ENCODE peak calls at places on chromosomes 11 and 22, in seven cellular contexts. T is pancreas; G is astrocyte; A is CD8-positive, alpha-beta memory T cell; W is psoas muscle; R is upper lobe of right lung; C is GM12878. X is an unnamed sample. For H3K36me3, the result is how much of the 10 kb centered on the place peaks cover.

GRCh38 chr11:102179366-102179765 is 69.1 kb downstream of the YAP1 start:
- DNase-seq in T (no peak), G (no peak), A (no peak), W (no peak), R (no peak), C (no peak), X (no peak)

GRCh38 chr11:17730608-17731462 is 3.7 kb upstream of the KCNC1 start:
- DNase-seq in T (peak), G (peak), A (peak), W (peak), R (peak), C (peak), X (peak)

GRCh38 chr11:95142431-95142830 is 52.8 kb downstream of the ENDOD1 start:
- DNase-seq in T (no peak), G (no peak), A (no peak), W (no peak), R (no peak), C (no peak), X (no peak)

GRCh38 chr11:27998552-27998951 is 109.4 kb downstream of the KIF18A start:
- DNase-seq in T (no peak), G (no peak), A (no peak), W (no peak), R (no peak), C (no peak), X (no peak)

GRCh38 chr11:72584293-72584921 is 89.8 kb downstream of the PDE2A start:
- DNase-seq in T (peak), G (no peak), A (peak), W (peak), R (peak), C (no peak), X (peak)

GRCh38 chr11:94926698-94927237 is 46.6 kb downstream of the CWC15 start:
- DNase-seq in T (no peak), G (peak), A (no peak), W (peak), R (peak), C (no peak), X (peak)

GRCh38 chr11:133830931-133831907 is 14.1 kb downstream of the SPATA19 start:
- DNase-seq in T (no peak), G (no peak), A (no peak), W (no peak), R (no peak), C (no peak), X (no peak)

GRCh38 chr11:65892661-65893317 is 2.3 kb downstream of the CCDC85B start:
- DNase-seq in T (peak), G (no peak), A (no peak), W (no peak), R (no peak), C (no peak), X (no peak)

GRCh38 chr22:37386441-37386840 is 40.8 kb downstream of the ELFN2 start:
- DNase-seq in T (no peak), G (no peak), A (no peak), W (no peak), R (no peak), C (no peak), X (no peak)

GRCh38 chr22:46536559-46537220 is 730 bp downstream of the CELSR1 start:
- DNase-seq in T (no peak), G (no peak), A (no peak), W (peak), R (no peak), C (no peak), X (no peak)

GRCh38 chr11:120022617-120023016 is 115.3 kb downstream of the TRIM29 start:
- DNase-seq in T (no peak), G (no peak), A (no peak), W (no peak), R (no peak), C (no peak), X (no peak)
- H3K4me3 ChIP-seq in T (no peak), G (no peak), A (no peak), W (no peak), R (no peak), C (no peak), X (no peak)

GRCh38 chr22:23272371-23272770 is 92.1 kb downstream of the BCR start:
- DNase-seq in T (peak), G (no peak), A (no peak), W (no peak), R (no peak), C (no peak), X (no peak)

GRCh38 chr22:23270212-23270733 is 90.0 kb downstream of the BCR start:
- DNase-seq in T (no peak), G (no peak), A (no peak), W (no peak), R (no peak), C (no peak), X (no peak)

GRCh38 chr22:23272834-23273233 is 92.5 kb downstream of the BCR start:
- DNase-seq in T (peak), G (no peak), A (no peak), W (no peak), R (no peak), C (no peak), X (no peak)

GRCh38 chr22:23270798-23271596 is 90.7 kb downstream of the BCR start:
- DNase-seq in T (no peak), G (no peak), A (no peak), W (no peak), R (no peak), C (no peak), X (no peak)

GRCh38 chr22:23271597-23271908 is 91.2 kb downstream of the BCR start:
- DNase-seq in T (no peak), G (no peak), A (no peak), W (no peak), R (no peak), C (no peak), X (no peak)
- H3K36me3 ChIP-seq in T (under half), G (under half), A (under half), W (under half), R (half or more), C (under half), X (half or more)

GRCh38 chr11:93738647-93739081 is 2.6 kb downstream of the TAF1D start:
- DNase-seq in T (no peak), G (peak), A (no peak), W (no peak), R (no peak), C (no peak), X (no peak)
- H3K4me3 ChIP-seq in T (peak), G (peak), A (peak), W (peak), R (peak), C (peak), X (peak)

GRCh38 chr11:120020486-120020885 is 117.4 kb downstream of the TRIM29 start:
- DNase-seq in T (no peak), G (no peak), A (no peak), W (no peak), R (no peak), C (no peak), X (no peak)
- H3K36me3 ChIP-seq in T (under half), G (under half), A (under half), W (under half), R (under half), C (under half), X (under half)

GRCh38 chr11:129965248-129965647 is 37.4 kb downstream of the PRDM10 start:
- DNase-seq in T (no peak), G (no peak), A (no peak), W (no peak), R (no peak), C (no peak), X (no peak)

GRCh38 chr11:129969973-129970372 is 32.7 kb downstream of the PRDM10 start:
- DNase-seq in T (no peak), G (no peak), A (no peak), W (no peak), R (no peak), C (no peak), X (no peak)

GRCh38 chr11:129972596-129972995 is 30.0 kb downstream of the PRDM10 start:
- DNase-seq in T (no peak), G (no peak), A (no peak), W (no peak), R (no peak), C (no peak), X (no peak)

GRCh38 chr11:129967996-129968395 is 34.6 kb downstream of the PRDM10 start:
- DNase-seq in T (no peak), G (peak), A (no peak), W (no peak), R (no peak), C (no peak), X (no peak)

DNA sequence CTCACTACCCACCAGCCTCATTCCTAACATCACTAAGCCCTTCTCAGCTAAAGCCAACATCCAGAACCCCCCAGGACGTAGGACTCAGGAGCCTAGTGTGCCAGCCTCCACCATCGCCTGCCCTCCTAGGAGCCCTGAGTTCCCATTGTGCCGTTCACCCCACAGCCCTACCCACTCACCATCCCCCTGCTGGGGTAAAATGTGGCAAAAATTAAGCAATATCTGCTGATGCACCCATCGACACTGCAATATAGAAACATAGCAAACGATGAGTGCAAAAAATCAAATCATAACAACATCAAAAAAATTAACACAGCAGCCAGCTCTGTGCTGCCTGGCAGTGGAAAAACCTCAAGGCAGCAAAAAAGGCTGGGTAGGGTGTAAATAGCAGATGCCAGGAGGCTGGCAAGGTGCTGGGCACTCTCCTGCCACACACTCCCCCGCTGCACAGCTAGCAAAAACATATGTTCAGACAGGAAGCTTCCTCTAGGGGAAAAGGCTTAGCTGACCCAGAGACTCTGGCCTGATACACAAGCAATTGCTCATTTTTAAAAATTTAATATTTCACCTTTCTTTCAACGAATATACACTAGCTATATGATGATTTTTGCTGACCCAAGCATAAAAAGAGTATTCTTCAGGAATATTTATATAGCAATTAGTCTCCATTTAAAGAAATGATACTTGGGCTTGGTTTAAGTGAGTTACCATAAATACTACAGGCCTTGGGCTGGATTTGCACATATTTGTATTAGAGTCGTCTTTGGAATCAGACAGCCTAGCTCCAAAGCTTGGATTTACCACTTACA is 33.8 kb downstream of the PRDM10 start:
- DNase-seq in T (no peak), G (no peak), A (no peak), W (no peak), R (no peak), C (no peak), X (no peak)
- H3K4me3 ChIP-seq in T (no peak), G (no peak), A (no peak), W (no peak), R (no peak), C (no peak), X (no peak)

DNA sequence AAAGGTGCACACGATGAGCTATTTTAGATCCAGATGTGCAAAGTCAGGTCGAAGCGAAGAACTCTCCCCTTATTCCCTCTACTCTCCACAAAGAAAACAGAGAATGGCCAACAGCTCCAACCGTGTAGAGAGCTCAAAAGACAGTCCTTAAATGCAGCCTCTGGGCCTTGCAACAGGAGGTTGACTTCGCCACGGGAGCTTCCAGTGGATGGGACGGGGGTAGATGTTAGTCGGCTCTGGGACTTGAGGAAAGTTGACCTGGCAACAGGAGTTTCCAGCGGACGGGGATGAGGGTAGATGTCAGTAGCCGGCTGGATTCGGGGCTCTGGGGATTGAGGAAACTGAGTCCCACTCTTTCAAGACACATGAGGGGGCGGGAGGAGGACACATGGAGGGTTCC is 450.4 kb downstream of the BRD1 start:
- DNase-seq in T (no peak), G (no peak), A (no peak), W (no peak), R (peak), C (no peak), X (no peak)
- H3K36me3 ChIP-seq in T (under half), G (under half), A (under half), W (under half), R (under half), C (under half), X (under half)

GRCh38 chr11:88508558-88508807 is 170.9 kb upstream of the CTSC start:
- DNase-seq in T (peak), G (no peak), A (no peak), W (no peak), R (no peak), C (no peak), X (no peak)
- H3K4me3 ChIP-seq in T (peak), G (peak), A (no peak), W (peak), R (peak), C (peak), X (peak)

DNA sequence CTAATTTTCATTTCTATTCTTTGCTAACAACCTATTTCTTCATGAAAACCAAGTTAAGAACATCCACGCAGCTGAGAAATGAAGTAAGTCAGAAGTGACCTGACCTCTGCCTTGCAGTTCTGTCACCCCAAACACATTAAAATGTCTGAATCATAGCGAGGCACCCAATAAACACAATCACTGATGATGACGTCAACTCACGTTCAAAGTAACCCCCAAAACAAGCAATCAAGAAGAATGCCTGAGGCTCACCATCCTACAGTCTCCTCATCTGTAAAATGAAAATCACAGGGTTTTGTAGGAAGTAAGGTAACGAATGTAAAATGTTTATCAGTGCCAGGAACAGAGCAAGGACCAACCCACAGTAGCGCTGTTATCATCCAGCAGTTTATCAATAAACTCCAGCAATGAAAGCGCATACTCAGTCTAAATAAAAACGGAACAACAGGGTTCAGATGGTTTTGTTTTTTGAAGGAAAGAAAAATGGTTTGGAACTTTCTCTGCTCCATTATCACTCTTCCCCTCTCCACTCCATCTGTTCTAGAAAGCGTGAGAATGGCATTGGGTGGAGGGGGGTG is 110.6 kb downstream of the MICAL3 start:
- DNase-seq in T (no peak), G (no peak), A (no peak), W (no peak), R (no peak), C (no peak), X (no peak)
- H3K36me3 ChIP-seq in T (under half), G (under half), A (under half), W (under half), R (under half), C (under half), X (under half)